ENCODE peak calls at places on chromosomes 1 and 21, in nine cellular contexts. R is IMR-90; C is substantia nigra; S is KG1; O is astrocyte of the hippocampus; T is endothelial cell; Y is CD4-positive, alpha-beta T cell; M is renal cortical epithelial cell; B is GM04504. Q is an unnamed sample.

GRCh38 chr21:41630249-41630648 is 122.3 kb upstream of the TMPRSS2 start:
- DNase-seq in R (peak; percentile 100), C (no peak), S (no peak), O (peak; percentile 91), T (no peak), Y (no peak), M (peak; percentile 73), B (peak; percentile 100), Q (no peak)

GRCh38 chr1:41333146-41333784 is 28.0 kb upstream of the FOXO6 start:
- DNase-seq in R (peak; percentile 68), C (no peak), S (no peak), O (peak; percentile 75), T (no peak), Y (no peak), M (peak; percentile 31), B (no peak), Q (peak; percentile 7)

GRCh38 chr1:53956308-53957168 is 10.4 kb downstream of the LRRC42 start:
- DNase-seq in R (no peak), C (no peak), S (no peak), O (no peak), T (no peak), Y (no peak), M (peak; percentile 62), B (no peak), Q (no peak)

GRCh38 chr21:44527983-44528633 is 11.9 kb downstream of the KRTAP10-1 start:
- DNase-seq in R (no peak), C (no peak), S (no peak), O (no peak), T (no peak), Y (no peak), M (no peak), B (no peak), Q (no peak)

GRCh38 chr1:236209713-236210112 is 67.4 kb downstream of the GPR137B start:
- DNase-seq in R (peak; percentile 33), C (no peak), S (no peak), O (no peak), T (no peak), Y (no peak), M (no peak), B (no peak), Q (no peak)

GRCh38 chr1:177306019-177306415 is 135.3 kb downstream of the BRINP2 start:
- DNase-seq in R (no peak), C (no peak), S (no peak), O (no peak), T (no peak), Y (no peak), M (no peak), B (no peak), Q (no peak)

GRCh38 chr1:76170522-76170921 is 96.0 kb downstream of the ST6GALNAC3 start:
- DNase-seq in R (no peak), C (no peak), S (no peak), O (peak; percentile 48), T (no peak), Y (no peak), M (no peak), B (no peak), Q (no peak)

GRCh38 chr21:45831991-45832740 is 149.4 kb upstream of the COL6A1 start:
- DNase-seq in R (peak; percentile 71), C (no peak), S (no peak), O (no peak), T (no peak), Y (no peak), M (no peak), B (peak; percentile 35), Q (no peak)

GRCh38 chr1:232207089-232207723 is 422.7 kb downstream of the SIPA1L2 start:
- DNase-seq in R (peak; percentile 5), C (no peak), S (no peak), O (no peak), T (no peak), Y (no peak), M (no peak), B (no peak), Q (no peak)

GRCh38 chr1:238404506-238404905 is 513.8 kb upstream of the ZP4 start:
- DNase-seq in R (peak; percentile 29), C (no peak), S (no peak), O (peak; percentile 47), T (no peak), Y (no peak), M (no peak), B (no peak), Q (no peak)

GRCh38 chr1:17886838-17887441 is 131.8 kb downstream of the ACTL8 start:
- DNase-seq in R (no peak), C (no peak), S (no peak), O (no peak), T (no peak), Y (no peak), M (no peak), B (no peak), Q (no peak)

GRCh38 chr21:15060776-15061175 is 4.0 kb downstream of the NRIP1 start:
- DNase-seq in R (peak; percentile 51), C (no peak), S (no peak), O (peak; percentile 37), T (no peak), Y (no peak), M (no peak), B (no peak), Q (no peak)

GRCh38 chr1:26164036-26164927 is 4.5 kb downstream of the C1orf232 start:
- DNase-seq in R (no peak), C (no peak), S (no peak), O (peak; percentile 70), T (peak; percentile 78), Y (no peak), M (no peak), B (no peak), Q (peak; percentile 49)

GRCh38 chr1:154812911-154813816 is 56.9 kb downstream of the KCNN3 start:
- DNase-seq in R (peak; percentile 18), C (no peak), S (no peak), O (peak; percentile 14), T (no peak), Y (no peak), M (peak; percentile 50), B (no peak), Q (no peak)

GRCh38 chr1:32798679-32799416 is 18.3 kb downstream of the YARS1 start:
- DNase-seq in R (no peak), C (no peak), S (no peak), O (no peak), T (no peak), Y (no peak), M (no peak), B (no peak), Q (peak; percentile 11)

GRCh38 chr1:180027949-180028445 is 73.4 kb downstream of the CEP350 start:
- DNase-seq in R (peak; percentile 74), C (no peak), S (no peak), O (peak; percentile 16), T (no peak), Y (no peak), M (no peak), B (peak; percentile 83), Q (no peak)

GRCh38 chr1:83102630-83103071 is 896.3 kb downstream of the TTLL7 start:
- DNase-seq in R (peak; percentile 19), C (no peak), S (no peak), O (peak; percentile 66), T (no peak), Y (no peak), M (peak; percentile 51), B (peak; percentile 28), Q (no peak)

GRCh38 chr1:35269190-35269988 is 880 bp downstream of the ZMYM4 start:
- DNase-seq in R (no peak), C (no peak), S (no peak), O (peak; percentile 26), T (no peak), Y (no peak), M (peak; percentile 13), B (no peak), Q (no peak)

GRCh38 chr1:244273845-244274619 is 177.7 kb downstream of the ADSS2 start:
- DNase-seq in R (peak; percentile 100), C (no peak), S (no peak), O (peak; percentile 98), T (no peak), Y (no peak), M (peak; percentile 81), B (peak; percentile 90), Q (no peak)

GRCh38 chr1:224235819-224236493 is 52.9 kb downstream of the DEGS1 start:
- DNase-seq in R (no peak), C (no peak), S (no peak), O (no peak), T (no peak), Y (no peak), M (no peak), B (no peak), Q (no peak)

GRCh38 chr1:155884028-155884950 is 24.9 kb downstream of the SYT11 start:
- DNase-seq in R (peak; percentile 42), C (no peak), S (no peak), O (no peak), T (no peak), Y (no peak), M (no peak), B (no peak), Q (no peak)

GRCh38 chr1:174872615-174873058 is 127.1 kb upstream of the CACYBP start:
- DNase-seq in R (peak; percentile 22), C (no peak), S (no peak), O (peak; percentile 35), T (no peak), Y (no peak), M (peak; percentile 63), B (no peak), Q (no peak)

GRCh38 chr1:154453577-154454352 is 48.3 kb upstream of the TDRD10 start:
- DNase-seq in R (peak; percentile 71), C (no peak), S (no peak), O (peak; percentile 49), T (no peak), Y (no peak), M (peak; percentile 80), B (peak; percentile 81), Q (no peak)

GRCh38 chr1:116472431-116472961 is 98.3 kb downstream of the CD58 start:
- DNase-seq in R (peak; percentile 24), C (no peak), S (no peak), O (peak; percentile 79), T (no peak), Y (no peak), M (peak; percentile 98), B (no peak), Q (no peak)

GRCh38 chr1:76074321-76075187 is at the start of gene ST6GALNAC3:
- DNase-seq in R (peak; percentile 47), C (peak; percentile 68), S (peak; percentile 19), O (peak; percentile 87), T (peak; percentile 83), Y (peak; percentile 68), M (peak; percentile 16), B (peak; percentile 10), Q (peak; percentile 68)

GRCh38 chr1:205588691-205589445 is 42.9 kb downstream of the ELK4 start:
- DNase-seq in R (peak; percentile 74), C (no peak), S (no peak), O (peak; percentile 69), T (peak; percentile 44), Y (no peak), M (peak; percentile 39), B (peak; percentile 8), Q (no peak)